ENCODE peak calls at places on chromosomes 7 and 10, in five cellular contexts. T is MM.1S, U is mesenchymal stem cell, N is Karpas-422, A is IMR-90. S is an unnamed sample.

GRCh38 chr10:17782921-17783665 is 26.1 kb upstream of the MRC1 start:
- DNase-seq in T (no peak), U (no peak), N (no peak), A (peak), S (no peak)

GRCh38 chr10:113788604-113789083 is 37.2 kb downstream of the PLEKHS1 start:
- DNase-seq in T (no peak), U (peak), N (no peak), A (peak), S (no peak)

GRCh38 chr10:118991326-118991725 is 38.2 kb upstream of the NANOS1 start:
- DNase-seq in T (no peak), U (no peak), N (no peak), A (no peak), S (no peak)

GRCh38 chr10:7480742-7481381 is 70.0 kb upstream of the SFMBT2 start:
- DNase-seq in T (no peak), U (no peak), N (peak), A (no peak), S (peak)

GRCh38 chr7:142709921-142710320 is 39.4 kb upstream of the PRSS1 start:
- DNase-seq in T (no peak), U (no peak), N (no peak), A (no peak), S (no peak)

GRCh38 chr10:57049096-57049495 is 688.0 kb upstream of the ZWINT start:
- DNase-seq in T (no peak), U (no peak), N (no peak), A (no peak), S (no peak)

GRCh38 chr10:3151889-3152565 is 20.6 kb downstream of the PITRM1 start:
- DNase-seq in T (no peak), U (no peak), N (no peak), A (no peak), S (no peak)

GRCh38 chr10:126124923-126125322 is 228.6 kb downstream of the FANK1 start:
- DNase-seq in T (no peak), U (no peak), N (no peak), A (peak), S (no peak)

GRCh38 chr10:13001041-13001886 is at the start of gene CCDC3:
- DNase-seq in T (no peak), U (peak), N (no peak), A (no peak), S (no peak)

GRCh38 chr7:128781126-128781525 is 5.5 kb upstream of the OPN1SW start:
- DNase-seq in T (no peak), U (no peak), N (no peak), A (peak), S (no peak)

GRCh38 chr7:111083423-111083822 is 7.5 kb upstream of the LRRN3 start:
- DNase-seq in T (peak), U (peak), N (no peak), A (peak), S (no peak)

GRCh38 chr7:129906700-129907099 is 46.1 kb downstream of the UBE2H start:
- DNase-seq in T (no peak), U (no peak), N (no peak), A (no peak), S (no peak)
- H3K4me2 ChIP-seq in T (no peak), U (no peak), N (no peak), A (no peak), S (no peak)

DNA sequence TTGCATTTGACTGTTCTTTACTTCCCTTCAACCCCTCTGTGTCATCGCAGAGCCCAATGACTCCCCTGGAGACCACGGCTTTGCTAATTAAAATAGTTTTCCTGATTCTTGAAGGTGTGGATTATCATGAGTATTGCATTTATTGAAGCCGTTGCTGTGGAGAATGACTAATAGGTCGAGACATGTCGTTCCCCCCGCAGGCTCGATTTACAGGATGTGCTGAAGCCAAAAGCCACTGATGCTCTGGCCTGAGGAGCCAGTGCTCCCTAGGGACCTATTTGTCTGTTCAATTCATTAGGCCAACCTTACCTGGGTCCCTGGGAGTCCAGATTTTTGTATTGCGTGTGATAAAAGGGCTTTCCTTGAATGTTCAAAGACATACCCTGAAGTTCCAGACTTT is 102.3 kb downstream of the NPTX2 start:
- DNase-seq in T (no peak), U (no peak), N (no peak), A (no peak), S (no peak)
- H3K4me2 ChIP-seq in T (no peak), U (no peak), N (no peak), A (no peak), S (no peak)

GRCh38 chr7:130732980-130733865 is 784 bp downstream of the KLF14 start:
- DNase-seq in T (peak), U (no peak), N (no peak), A (peak), S (no peak)

GRCh38 chr7:130736298-130736900 is 2.4 kb upstream of the KLF14 start:
- DNase-seq in T (no peak), U (no peak), N (no peak), A (no peak), S (no peak)

GRCh38 chr7:130735273-130735716 is 1.3 kb upstream of the KLF14 start:
- DNase-seq in T (no peak), U (no peak), N (no peak), A (no peak), S (no peak)

GRCh38 chr7:130733866-130734524 is at the start of gene KLF14:
- DNase-seq in T (peak), U (peak), N (peak), A (no peak), S (no peak)

DNA sequence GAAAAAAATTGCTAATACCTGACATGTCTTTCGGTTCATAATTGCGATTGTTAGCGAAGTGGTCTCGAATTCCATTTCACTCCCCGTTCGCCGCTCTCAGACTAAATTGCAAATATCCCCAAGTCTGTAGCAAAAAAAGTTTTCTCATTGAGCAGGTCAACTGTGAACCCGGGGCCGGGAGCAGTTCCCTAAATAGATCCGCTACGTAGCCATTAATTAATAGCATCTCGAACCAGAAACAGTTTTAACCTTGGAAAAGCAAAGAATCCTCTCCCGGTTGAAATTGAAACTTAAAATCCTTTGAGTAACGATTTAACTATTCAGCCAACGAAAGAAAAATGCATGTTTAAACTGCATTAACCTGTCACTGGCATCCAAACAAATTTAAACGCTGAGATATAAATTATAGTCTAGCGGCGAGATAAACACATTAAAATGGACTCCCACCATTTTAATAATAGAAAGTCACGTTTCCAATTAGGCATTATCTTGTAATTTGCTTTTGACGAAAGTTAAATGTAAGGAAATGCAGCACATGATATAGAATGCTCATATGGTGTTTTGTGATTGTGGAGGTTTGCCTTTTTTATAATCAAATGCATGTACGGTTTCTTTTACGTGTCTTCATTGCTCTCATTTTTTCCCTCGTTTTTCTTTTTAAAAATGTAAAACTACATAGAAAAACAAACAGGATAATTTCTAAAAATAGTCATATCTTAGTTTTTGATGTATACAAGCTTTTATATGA is 692 bp upstream of the KLF14 start:
- DNase-seq in T (peak), U (no peak), N (peak), A (peak), S (no peak)
- H3K4me2 ChIP-seq in T (peak), U (peak), N (peak), A (peak), S (peak)

GRCh38 chr7:20796565-20796964 is 9.9 kb upstream of the SP8 start:
- DNase-seq in T (peak), U (no peak), N (no peak), A (no peak), S (no peak)

GRCh38 chr7:20797174-20798080 is 10.7 kb upstream of the SP8 start:
- DNase-seq in T (peak), U (no peak), N (peak), A (no peak), S (no peak)

GRCh38 chr7:20799566-20800377 is 13.1 kb upstream of the SP8 start:
- DNase-seq in T (no peak), U (no peak), N (no peak), A (no peak), S (no peak)

GRCh38 chr7:20798694-20799121 is 12.0 kb upstream of the SP8 start:
- DNase-seq in T (peak), U (no peak), N (no peak), A (no peak), S (no peak)

GRCh38 chr7:20798081-20798693 is 11.5 kb upstream of the SP8 start:
- DNase-seq in T (peak), U (peak), N (peak), A (no peak), S (no peak)
- H3K4me2 ChIP-seq in T (peak), U (peak), N (no peak), A (peak), S (no peak)

GRCh38 chr7:120320218-120320961 is 47.4 kb downstream of the KCND2 start:
- DNase-seq in T (no peak), U (no peak), N (no peak), A (no peak), S (no peak)
- H3K4me2 ChIP-seq in T (no peak), U (no peak), N (no peak), A (no peak), S (no peak)

GRCh38 chr10:112332022-112332421 is 41.9 kb upstream of the ACSL5 start:
- DNase-seq in T (no peak), U (no peak), N (no peak), A (no peak), S (no peak)
- H3K4me2 ChIP-seq in T (no peak), U (no peak), N (no peak), A (no peak), S (no peak)

DNA sequence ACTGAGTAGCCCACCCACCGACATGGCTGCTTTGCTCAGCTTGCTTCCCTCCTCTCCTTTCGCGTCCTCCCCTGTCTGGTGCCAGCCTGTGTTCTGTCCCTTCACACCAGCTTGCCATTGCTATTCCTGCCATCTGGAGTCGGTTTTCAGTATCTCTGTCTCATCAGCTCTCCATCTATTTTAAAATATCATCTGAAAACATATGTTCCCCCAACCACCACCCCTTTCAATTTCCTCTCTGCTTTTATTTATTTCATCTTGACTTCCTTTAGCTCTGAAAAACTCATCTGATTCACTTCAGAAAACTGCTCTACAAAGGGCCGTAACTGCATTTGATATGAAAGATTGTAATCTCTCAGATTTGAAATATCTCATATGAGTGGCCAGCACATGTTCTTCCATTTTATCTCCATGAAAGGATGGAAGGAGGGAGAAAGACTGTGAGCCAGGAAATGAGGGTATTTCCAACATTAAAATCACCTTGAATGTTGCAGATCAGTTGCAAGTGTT is 202.2 kb upstream of the NEBL start:
- DNase-seq in T (no peak), U (no peak), N (no peak), A (no peak), S (no peak)
- H3K4me2 ChIP-seq in T (no peak), U (no peak), N (no peak), A (no peak), S (no peak)

S was measured in OCI-LY7.